ENCODE peak calls at places on chromosomes 13 and 19, in nine cellular contexts. F is heart right ventricle, T is A549, O is H1, Y is hepatocyte, N is GM12878, S is PC-3, B is adrenal gland, G is gastrocnemius medialis. A is an unnamed sample.

GRCh38 chr13:105719861-105720260 is 815.6 kb downstream of the EFNB2 start:
- DNase-seq in N (no peak), F (no peak), S (no peak), B (no peak), O (no peak), T (no peak), Y (peak; percentile 11), G (no peak), A (no peak)

GRCh38 chr19:35590875-35591274 is 4.9 kb downstream of the PMIS2 start:
- DNase-seq in O (no peak), N (no peak), F (no peak), Y (no peak), S (no peak), B (no peak), T (no peak), G (no peak), A (no peak)

GRCh38 chr19:47190167-47190727 is 40.8 kb downstream of the BBC3 start:
- DNase-seq in B (peak; percentile 74), N (no peak), Y (peak; percentile 61), O (no peak), F (peak; percentile 32), G (peak; percentile 7), T (peak; percentile 92), S (peak; percentile 49), A (peak; percentile 33)

GRCh38 chr19:3818479-3818878 is 32.3 kb upstream of the MATK start:
- DNase-seq in N (no peak), T (no peak), B (no peak), S (peak; percentile 48), Y (no peak), F (no peak), G (no peak), O (no peak), A (no peak)

GRCh38 chr13:93959796-93960533 is 519.5 kb downstream of the DCT start:
- DNase-seq in F (no peak), G (no peak), B (no peak), S (peak; percentile 42), N (no peak), O (no peak), Y (no peak), T (no peak), A (peak; percentile 17)

GRCh38 chr13:111460548-111461444 is 140.4 kb downstream of the TEX29 start:
- DNase-seq in G (no peak), Y (peak; percentile 68), B (no peak), S (peak; percentile 31), T (peak; percentile 32), F (peak; percentile 31), N (no peak), O (peak; percentile 29), A (peak; percentile 19)

GRCh38 chr19:15563325-15563794 is 51.7 kb upstream of the CYP4F8 start:
- DNase-seq in N (no peak), Y (no peak), G (no peak), O (no peak), B (peak; percentile 58), S (peak; percentile 41), T (no peak), F (no peak), A (peak; percentile 20)

GRCh38 chr19:51142119-51142518 is at the start of gene SIGLEC7:
- DNase-seq in T (no peak), S (no peak), O (no peak), G (peak; percentile 19), Y (no peak), N (no peak), F (peak; percentile 29), B (peak; percentile 54), A (no peak)

GRCh38 chr13:27973956-27974662 is 5.0 kb upstream of the CDX2 start:
- DNase-seq in G (no peak), B (peak; percentile 11), F (no peak), O (no peak), S (no peak), Y (no peak), N (no peak), T (no peak), A (no peak)

GRCh38 chr13:98315466-98315865 is 138.4 kb upstream of the RNF113B start:
- DNase-seq in O (no peak), T (no peak), B (no peak), Y (no peak), N (no peak), G (no peak), S (no peak), F (no peak), A (no peak)

DNA sequence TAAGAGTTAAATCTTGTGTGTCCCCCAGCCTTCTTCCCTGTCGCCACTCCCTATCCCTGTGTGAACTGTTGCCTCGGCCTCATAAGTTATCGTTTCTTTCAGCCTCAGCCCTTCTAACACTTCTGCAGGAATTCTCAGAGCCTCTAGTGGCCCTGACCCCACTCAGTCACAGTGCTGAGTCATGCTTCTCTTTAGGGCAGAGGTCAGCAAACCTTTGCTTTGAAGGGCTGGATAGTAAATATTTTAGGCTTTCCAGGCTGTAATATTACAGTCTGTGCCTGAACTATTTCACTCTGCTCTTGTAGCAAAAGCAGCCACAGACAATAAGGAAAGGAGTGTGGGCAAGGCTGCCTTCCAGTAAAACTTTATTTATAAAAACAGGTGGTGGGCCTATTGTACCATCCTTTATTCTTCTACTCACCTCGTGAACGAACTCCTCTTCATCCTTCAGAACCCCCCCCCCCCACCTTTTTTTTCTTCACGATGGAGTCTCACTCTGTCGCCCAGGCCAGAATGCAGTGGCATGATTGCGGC is 22.1 kb downstream of the MYO9B start:
- DNase-seq in S (peak; percentile 53), F (no peak), N (no peak), T (peak; percentile 55), O (no peak), G (no peak), B (peak; percentile 75), Y (peak; percentile 65), A (no peak)
- H3K4me3 ChIP-seq in S (peak overlapping the region; percentile 32), F (no peak overlapping the region), N (no peak overlapping the region), T (no peak overlapping the region), O (no peak overlapping the region), G (no peak overlapping the region), B (no peak overlapping the region), Y (no peak overlapping the region), A (no peak overlapping the region)

GRCh38 chr19:53193534-53194222 is 520 bp upstream of the ZNF665 start:
- DNase-seq in F (no peak), N (no peak), Y (peak; percentile 10), G (no peak), B (no peak), T (no peak), S (no peak), O (no peak), A (no peak)
- TF ChIP-seq CTCF in F (no peak), N (no peak), Y (no peak), G (no peak), B (no peak), T (no peak), S (no peak), O (no peak), A (no peak)

DNA sequence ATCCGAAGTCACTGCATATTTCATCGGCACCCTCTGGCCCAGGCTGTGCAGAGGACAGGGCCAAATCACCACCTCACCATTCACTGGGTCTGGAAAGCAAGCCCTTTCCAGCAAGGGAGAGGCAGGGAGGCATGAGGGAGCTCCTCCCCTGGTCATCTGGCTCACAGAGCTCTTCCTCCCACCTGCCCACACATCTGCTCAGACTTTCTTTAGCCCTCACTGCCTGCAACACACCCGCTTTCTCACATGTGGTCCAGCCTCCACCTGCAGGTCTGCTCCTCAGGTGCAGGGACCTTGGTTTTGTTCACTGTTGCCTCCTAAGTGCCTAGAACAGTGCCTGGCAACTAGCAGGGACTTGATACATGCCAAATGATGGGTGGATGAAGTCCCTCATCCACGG is 21.0 kb upstream of the SLC35E1 start:
- DNase-seq in T (no peak), N (no peak), F (no peak), G (no peak), B (no peak), S (no peak), Y (no peak), O (no peak), A (no peak)
- H3K4me1 ChIP-seq in T (peaks cover 20% of the 10 kb centered on the region), N (peaks cover 76% of the 10 kb centered on the region), F (peaks cover 71% of the 10 kb centered on the region), G (peaks cover 50% of the 10 kb centered on the region), B (peaks cover 62% of the 10 kb centered on the region), S (peaks cover 5% of the 10 kb centered on the region), Y (peaks cover 5% of the 10 kb centered on the region), O (peaks cover 18% of the 10 kb centered on the region), A (peaks cover 39% of the 10 kb centered on the region)

GRCh38 chr19:5914946-5915781 is 1.1 kb downstream of the CAPS start:
- DNase-seq in S (peak; percentile 76), T (no peak), N (no peak), Y (peak; percentile 79), O (no peak), G (no peak), B (no peak), F (no peak), A (no peak)

GRCh38 chr19:5914358-5914774 is 312 bp downstream of the CAPS start:
- DNase-seq in T (no peak), Y (no peak), G (no peak), F (no peak), S (peak; percentile 40), B (no peak), N (no peak), O (no peak), A (no peak)

GRCh38 chr19:5916201-5916708 is 2.2 kb downstream of the CAPS start:
- DNase-seq in O (no peak), B (no peak), S (no peak), G (no peak), N (no peak), T (no peak), F (no peak), Y (no peak), A (no peak)

GRCh38 chr19:5915782-5916165 is 1.7 kb downstream of the CAPS start:
- DNase-seq in S (no peak), G (no peak), N (no peak), F (no peak), T (no peak), B (no peak), O (no peak), Y (no peak), A (no peak)

DNA sequence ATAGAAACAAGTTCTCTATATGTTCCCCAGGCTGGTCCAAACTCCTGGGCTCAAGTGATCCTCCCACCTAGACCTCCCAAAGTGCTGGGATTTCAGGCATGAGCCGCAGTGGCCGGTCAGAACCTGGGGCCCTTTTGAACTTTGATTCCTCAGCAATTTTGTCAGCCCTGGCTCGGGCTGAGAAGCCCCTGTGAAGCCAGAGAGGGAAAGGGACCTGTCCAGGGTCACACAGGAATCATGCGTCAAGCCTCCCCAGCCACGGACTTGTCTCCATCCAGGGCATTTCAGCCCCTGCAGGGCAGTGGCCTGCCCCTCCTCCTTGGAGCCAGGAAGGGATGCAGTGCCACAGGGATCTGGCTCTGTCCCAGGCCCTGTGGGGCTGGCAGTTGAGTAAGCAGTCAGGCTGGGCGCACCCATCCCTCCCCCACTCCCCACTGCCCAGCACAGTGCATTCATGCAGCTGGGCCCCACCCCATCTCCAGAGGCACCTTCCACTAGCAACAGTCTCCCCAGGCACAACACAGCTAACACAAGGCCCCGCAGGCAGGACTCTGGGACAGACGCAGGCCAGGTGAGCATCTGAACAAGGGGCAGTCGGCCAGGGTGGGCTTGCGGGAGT is at the start of gene CAPS:
- DNase-seq in F (no peak), G (no peak), S (peak; percentile 97), N (no peak), T (peak; percentile 50), Y (no peak), O (no peak), B (peak; percentile 86), A (peak; percentile 72)
- H3K4me3 ChIP-seq in F (no peak within 1 kb of the TSS), G (no peak within 1 kb of the TSS), S (peak within 1 kb of the TSS; percentile 58), N (no peak within 1 kb of the TSS), T (no peak within 1 kb of the TSS), Y (no peak within 1 kb of the TSS), O (no peak within 1 kb of the TSS), B (no peak within 1 kb of the TSS), A (peak within 1 kb of the TSS; percentile 10)